ENCODE peak calls at places on chromosome X, in seven cellular contexts. N is neuronal stem cell, I is keratinocyte, Z is endothelial cell of umbilical vein, Y is brain microvascular endothelial cell, P is ovary, S is osteoblast. E is an unnamed sample.

GRCh38 chrX:19709812-19710518 is 177.4 kb downstream of the SH3KBP1 start:
- DNase-seq in N (no peak), I (peak; percentile 49), Z (peak; percentile 44), Y (peak; percentile 96), P (no peak), S (peak; percentile 78), E (no peak)

GRCh38 chrX:115616943-115617563 is 56.1 kb downstream of the PLS3 start:
- DNase-seq in N (no peak), I (no peak), Z (peak; percentile 49), Y (peak; percentile 76), P (no peak), S (no peak), E (peak; percentile 18)

GRCh38 chrX:111445485-111445884 is 33.5 kb upstream of the DCX start:
- DNase-seq in N (peak; percentile 31), I (no peak), Z (peak; percentile 1), Y (peak; percentile 1), P (no peak), S (no peak), E (peak; percentile 4)

GRCh38 chrX:19804168-19804567 is 83.2 kb downstream of the SH3KBP1 start:
- DNase-seq in N (no peak), I (no peak), Z (no peak), Y (no peak), P (no peak), S (no peak), E (no peak)

GRCh38 chrX:23749129-23749528 is 6.1 kb upstream of the ACOT9 start:
- DNase-seq in N (no peak), I (no peak), Z (no peak), Y (no peak), P (no peak), S (no peak), E (no peak)

GRCh38 chrX:13570245-13570573 is 808 bp downstream of the EGFL6 start:
- DNase-seq in N (no peak), I (no peak), Z (no peak), Y (no peak), P (no peak), S (no peak), E (no peak)

GRCh38 chrX:2395261-2395850 is 105.4 kb downstream of the DHRSX start:
- DNase-seq in N (no peak), I (no peak), Z (no peak), Y (no peak), P (no peak), S (peak; percentile 48), E (peak; percentile 49)

GRCh38 chrX:119690921-119691716 is 1.8 kb downstream of the SEPTIN6 start:
- DNase-seq in N (no peak), I (no peak), Z (no peak), Y (peak; percentile 17), P (no peak), S (no peak), E (no peak)

GRCh38 chrX:136659174-136659573 is 11.2 kb downstream of the CD40LG start:
- DNase-seq in N (no peak), I (no peak), Z (no peak), Y (no peak), P (no peak), S (no peak), E (no peak)

GRCh38 chrX:70338290-70338689 is 48.4 kb downstream of the KIF4A start:
- DNase-seq in N (no peak), I (no peak), Z (no peak), Y (no peak), P (no peak), S (no peak), E (no peak)
- H3K27me3 ChIP-seq in N (no peaks in the 10 kb centered on the region), I (no peaks in the 10 kb centered on the region), Z (no peaks in the 10 kb centered on the region), Y (no peaks in the 10 kb centered on the region), P (no peaks in the 10 kb centered on the region), S (peaks cover 7% of the 10 kb centered on the region), E (no peaks in the 10 kb centered on the region)

DNA sequence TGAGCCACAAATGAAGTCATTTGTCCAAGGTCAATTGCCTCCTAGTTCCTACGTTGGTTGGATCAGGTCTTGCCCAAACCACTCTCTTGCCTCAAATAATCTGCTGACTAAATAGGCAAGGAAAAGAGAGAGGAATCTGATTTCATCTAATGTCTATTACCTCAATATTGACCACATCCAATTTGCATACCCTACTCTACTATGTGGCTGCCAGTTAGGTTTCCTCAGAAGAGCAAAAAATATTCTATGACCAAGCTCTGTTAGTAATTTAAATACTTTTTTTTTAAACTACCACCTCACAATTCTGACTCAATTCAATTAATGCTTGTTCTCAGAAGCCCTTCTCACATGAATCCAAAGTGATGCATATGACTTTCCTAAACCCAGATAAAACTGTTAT is 98.7 kb downstream of the HUWE1 start:
- DNase-seq in N (no peak), I (no peak), Z (no peak), Y (no peak), P (no peak), S (no peak), E (no peak)
- H3K36me3 ChIP-seq in N (peaks cover 40% of the 10 kb centered on the region), I (peaks cover 13% of the 10 kb centered on the region), Z (peaks cover 21% of the 10 kb centered on the region), Y (peaks cover 60% of the 10 kb centered on the region), P (no peaks in the 10 kb centered on the region), S (peaks cover 84% of the 10 kb centered on the region), E (peaks cover 53% of the 10 kb centered on the region)

GRCh38 chrX:56068274-56068758 is 163.8 kb upstream of the KLF8 start:
- DNase-seq in N (no peak), I (no peak), Z (no peak), Y (no peak), P (no peak), S (no peak), E (no peak)
- H3K27me3 ChIP-seq in N (no peaks in the 10 kb centered on the region), I (no peaks in the 10 kb centered on the region), Z (no peaks in the 10 kb centered on the region), Y (no peaks in the 10 kb centered on the region), P (no peaks in the 10 kb centered on the region), S (no peaks in the 10 kb centered on the region), E (no peaks in the 10 kb centered on the region)

GRCh38 chrX:40661489-40661888 is 14.1 kb upstream of the CXorf38 start:
- DNase-seq in N (no peak), I (no peak), Z (no peak), Y (no peak), P (no peak), S (no peak), E (no peak)

GRCh38 chrX:40663880-40664630 is 16.7 kb upstream of the CXorf38 start:
- DNase-seq in N (no peak), I (no peak), Z (peak; percentile 4), Y (peak; percentile 38), P (no peak), S (no peak), E (peak; percentile 66)

GRCh38 chrX:40663078-40663740 is 15.8 kb upstream of the CXorf38 start:
- DNase-seq in N (no peak), I (no peak), Z (no peak), Y (no peak), P (no peak), S (no peak), E (no peak)

DNA sequence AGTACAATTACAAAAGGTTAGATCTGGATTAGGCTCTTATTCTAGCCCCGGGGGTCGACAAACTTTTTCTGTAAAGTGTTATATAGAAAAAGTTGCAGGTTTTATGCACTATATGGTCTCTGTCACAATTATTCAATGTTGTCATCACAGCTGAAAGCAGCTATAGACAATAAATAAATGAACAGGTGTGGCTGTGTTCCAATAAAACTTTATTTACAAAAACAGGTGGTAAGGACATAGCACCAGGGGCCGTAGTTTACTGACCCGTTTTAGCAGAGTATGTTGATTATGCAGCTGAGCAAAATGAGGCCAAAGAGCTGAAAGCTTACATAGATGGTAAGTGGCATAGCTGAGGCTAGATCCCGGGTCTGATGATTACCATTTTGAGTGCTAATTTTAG is 13.0 kb upstream of the CXorf38 start:
- DNase-seq in N (no peak), I (no peak), Z (no peak), Y (no peak), P (no peak), S (no peak), E (no peak)
- H3K36me3 ChIP-seq in N (peaks cover 13% of the 10 kb centered on the region), I (peaks cover 10% of the 10 kb centered on the region), Z (peaks cover 3% of the 10 kb centered on the region), Y (peaks cover 11% of the 10 kb centered on the region), P (no peaks in the 10 kb centered on the region), S (peaks cover 23% of the 10 kb centered on the region), E (peaks cover 20% of the 10 kb centered on the region)

DNA sequence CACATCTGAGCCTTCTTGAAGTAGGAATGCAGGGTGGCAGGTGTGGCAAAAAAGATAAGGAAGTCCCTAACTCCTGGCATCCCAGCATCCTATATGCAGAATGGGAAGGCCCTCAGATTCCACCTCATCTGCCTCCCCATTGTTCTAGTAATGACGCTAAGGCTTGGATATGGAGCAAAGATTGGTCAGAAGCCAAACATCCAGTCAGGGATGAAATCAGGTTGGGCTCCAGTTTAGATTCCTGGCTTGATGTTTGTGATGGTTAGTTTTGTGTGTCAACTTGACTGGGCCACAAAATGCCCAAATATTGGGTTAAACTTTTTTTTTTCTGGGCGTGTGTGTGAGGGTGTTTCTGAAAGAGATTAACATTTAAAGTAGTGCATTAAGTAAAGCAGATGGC is 39.6 kb upstream of the MAGEA4 start:
- DNase-seq in N (no peak), I (no peak), Z (no peak), Y (no peak), P (no peak), S (no peak), E (no peak)
- H3K27me3 ChIP-seq in N (no peaks in the 10 kb centered on the region), I (no peaks in the 10 kb centered on the region), Z (no peaks in the 10 kb centered on the region), Y (no peaks in the 10 kb centered on the region), P (no peaks in the 10 kb centered on the region), S (no peaks in the 10 kb centered on the region), E (no peaks in the 10 kb centered on the region)

GRCh38 chrX:48933757-48934156 is 14.9 kb upstream of the PIM2 start:
- DNase-seq in N (no peak), I (no peak), Z (no peak), Y (no peak), P (no peak), S (peak; percentile 43), E (no peak)

GRCh38 chrX:48934581-48935331 is 15.9 kb upstream of the PIM2 start:
- DNase-seq in N (no peak), I (no peak), Z (no peak), Y (no peak), P (no peak), S (no peak), E (no peak)

GRCh38 chrX:48937065-48937907 is 18.5 kb upstream of the PIM2 start:
- DNase-seq in N (no peak), I (no peak), Z (no peak), Y (peak; percentile 36), P (no peak), S (peak; percentile 49), E (peak; percentile 75)

GRCh38 chrX:48938721-48939416 is 18.5 kb downstream of the OTUD5 start:
- DNase-seq in N (no peak), I (no peak), Z (no peak), Y (no peak), P (no peak), S (no peak), E (no peak)

GRCh38 chrX:48936429-48937064 is 17.7 kb upstream of the PIM2 start:
- DNase-seq in N (no peak), I (no peak), Z (no peak), Y (no peak), P (no peak), S (no peak), E (no peak)
- H3K36me3 ChIP-seq in N (peaks cover 15% of the 10 kb centered on the region), I (peaks cover 4% of the 10 kb centered on the region), Z (peaks cover 21% of the 10 kb centered on the region), Y (peaks cover 5% of the 10 kb centered on the region), P (no peaks in the 10 kb centered on the region), S (peaks cover 33% of the 10 kb centered on the region), E (peaks cover 9% of the 10 kb centered on the region)

DNA sequence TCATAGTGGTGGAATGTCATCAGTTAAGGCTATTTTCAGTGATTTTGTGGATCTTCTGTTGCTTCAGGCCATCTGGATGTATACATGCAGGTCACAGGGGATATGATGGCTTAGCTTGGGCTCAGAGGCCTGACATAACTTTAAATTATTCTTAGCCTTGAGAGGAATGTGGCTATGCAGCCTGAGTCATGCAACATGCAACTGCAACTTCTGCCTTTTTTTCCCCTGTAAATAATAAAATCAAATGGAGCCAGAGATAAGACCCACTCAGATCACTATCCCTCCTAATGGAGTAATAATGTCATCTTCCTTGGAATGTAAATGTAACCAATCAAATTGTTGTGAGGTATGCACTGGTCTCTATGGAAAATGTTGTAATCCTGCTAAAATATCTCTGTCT is 54.8 kb downstream of the MAGEB17 start:
- DNase-seq in N (no peak), I (no peak), Z (no peak), Y (peak; percentile 58), P (no peak), S (peak; percentile 1), E (no peak)
- H3K27me3 ChIP-seq in N (no peaks in the 10 kb centered on the region), I (no peaks in the 10 kb centered on the region), Z (no peaks in the 10 kb centered on the region), Y (no peaks in the 10 kb centered on the region), P (no peaks in the 10 kb centered on the region), S (no peaks in the 10 kb centered on the region), E (no peaks in the 10 kb centered on the region)

E was measured in H7.